ENCODE peak calls at places on chromosomes 6 and 20, in ten cellular contexts. M, Y, V, Z, J, C, H, G, Q and W are unnamed samples.

GRCh38 chr6:119303164-119303887 is 46.2 kb downstream of the MAN1A1 start:
- DNase-seq in M (no peak), Y (no peak), V (no peak), Z (no peak), J (no peak), C (no peak), H (no peak), G (no peak), Q (no peak), W (no peak)

GRCh38 chr6:105748737-105749161 is 337.4 kb upstream of the PRDM1 start:
- DNase-seq in M (no peak), Y (no peak), V (no peak), Z (no peak), J (no peak), C (no peak), H (no peak), G (no peak), Q (no peak), W (no peak)

GRCh38 chr6:158031445-158032353 is 50.0 kb downstream of the SYNJ2 start:
- DNase-seq in M (no peak), Y (peak; percentile 41), V (no peak), Z (peak; percentile 52), J (peak; percentile 49), C (no peak), H (no peak), G (no peak), Q (peak; percentile 54), W (peak; percentile 72)

GRCh38 chr20:17616480-17617211 is 46.8 kb downstream of the DSTN start:
- DNase-seq in M (no peak), Y (no peak), V (peak; percentile 40), Z (peak; percentile 15), J (no peak), C (no peak), H (no peak), G (no peak), Q (peak; percentile 5), W (peak; percentile 60)

GRCh38 chr6:89987830-89988229 is 93.6 kb downstream of the GJA10 start:
- DNase-seq in M (no peak), Y (peak; percentile 37), V (no peak), Z (no peak), J (no peak), C (no peak), H (no peak), G (no peak), Q (no peak), W (no peak)

GRCh38 chr6:166197361-166197760 is 29.7 kb upstream of the TBXT start:
- DNase-seq in M (no peak), Y (no peak), V (no peak), Z (no peak), J (peak; percentile 74), C (no peak), H (no peak), G (no peak), Q (no peak), W (no peak)

GRCh38 chr6:157244175-157244574 is 79.1 kb downstream of the TMEM242 start:
- DNase-seq in M (no peak), Y (no peak), V (no peak), Z (no peak), J (no peak), C (no peak), H (no peak), G (no peak), Q (no peak), W (no peak)

GRCh38 chr20:2800590-2801458 is at the start of gene CPXM1:
- DNase-seq in M (peak; percentile 38), Y (no peak), V (peak; percentile 85), Z (peak; percentile 32), J (peak; percentile 77), C (peak; percentile 71), H (no peak), G (no peak), Q (peak; percentile 98), W (no peak)

GRCh38 chr6:24307881-24308280 is 50.0 kb downstream of the DCDC2 start:
- DNase-seq in M (no peak), Y (no peak), V (no peak), Z (no peak), J (no peak), C (no peak), H (no peak), G (no peak), Q (no peak), W (no peak)

GRCh38 chr20:57659789-57660509 is 39.7 kb upstream of the ZBP1 start:
- DNase-seq in M (no peak), Y (peak; percentile 1), V (no peak), Z (peak; percentile 18), J (no peak), C (no peak), H (peak; percentile 17), G (peak; percentile 5), Q (peak; percentile 23), W (peak; percentile 42)

GRCh38 chr6:46323312-46323965 is 152.7 kb upstream of the ENPP5 start:
- DNase-seq in M (no peak), Y (no peak), V (no peak), Z (no peak), J (no peak), C (no peak), H (no peak), G (no peak), Q (no peak), W (no peak)

GRCh38 chr6:170440437-170440836 is 112.7 kb downstream of the PSMB1 start:
- DNase-seq in M (no peak), Y (no peak), V (peak; percentile 52), Z (no peak), J (no peak), C (peak; percentile 30), H (no peak), G (no peak), Q (peak; percentile 24), W (no peak)

GRCh38 chr6:10486215-10486614 is 34.9 kb upstream of the GCNT2 start:
- DNase-seq in M (no peak), Y (no peak), V (no peak), Z (no peak), J (no peak), C (no peak), H (no peak), G (no peak), Q (no peak), W (no peak)

GRCh38 chr6:36980876-36981619 is 4.9 kb downstream of the MTCH1 start:
- DNase-seq in M (peak; percentile 86), Y (no peak), V (no peak), Z (no peak), J (peak; percentile 59), C (no peak), H (no peak), G (no peak), Q (no peak), W (no peak)

GRCh38 chr20:37329481-37330165 is 16.3 kb upstream of the SRC start:
- DNase-seq in M (no peak), Y (no peak), V (no peak), Z (no peak), J (peak; percentile 67), C (no peak), H (no peak), G (no peak), Q (no peak), W (no peak)